ENCODE peak calls at places on chromosomes 16 and 17, in six cellular contexts. V, H, R, K, O and D are unnamed samples.

GRCh38 chr17:7374353-7374752 is 6.5 kb upstream of the TNK1 start:
- DNase-seq in V (no peak), H (no peak), R (no peak), K (no peak), O (no peak), D (no peak)

GRCh38 chr17:82241183-82241925 is 12.5 kb downstream of the SLC16A3 start:
- DNase-seq in V (no peak), H (no peak), R (peak; percentile 36), K (no peak), O (peak; percentile 81), D (no peak)

GRCh38 chr17:77634710-77635109 is 323.8 kb upstream of the TNRC6C start:
- DNase-seq in V (no peak), H (no peak), R (no peak), K (no peak), O (no peak), D (no peak)

GRCh38 chr17:49372428-49372827 is 10.4 kb upstream of the ZNF652 start:
- DNase-seq in V (no peak), H (no peak), R (no peak), K (no peak), O (no peak), D (no peak)

GRCh38 chr17:75810216-75810615 is 25.6 kb downstream of the UNK start:
- DNase-seq in V (no peak), H (no peak), R (no peak), K (no peak), O (no peak), D (no peak)

GRCh38 chr16:9033125-9033830 is 58.2 kb upstream of the HAPSTR1 start:
- DNase-seq in V (no peak), H (peak; percentile 18), R (peak; percentile 71), K (peak; percentile 28), O (peak; percentile 75), D (peak; percentile 23)

GRCh38 chr16:89737341-89738071 is 16.2 kb downstream of the ZNF276 start:
- DNase-seq in V (peak; percentile 76), H (no peak), R (no peak), K (no peak), O (no peak), D (no peak)

GRCh38 chr17:21213491-21214014 is 408 bp downstream of the TMEM11 start:
- DNase-seq in V (no peak), H (no peak), R (no peak), K (peak; percentile 61), O (peak; percentile 40), D (no peak)

GRCh38 chr16:81831722-81832126 is 52.6 kb downstream of the PLCG2 start:
- DNase-seq in V (no peak), H (no peak), R (no peak), K (no peak), O (no peak), D (no peak)

GRCh38 chr16:1906052-1906845 is 12.0 kb downstream of the HS3ST6 start:
- DNase-seq in V (no peak), H (peak; percentile 76), R (no peak), K (no peak), O (no peak), D (no peak)

GRCh38 chr16:73170587-73170986 is 122.7 kb upstream of the ZFHX3 start:
- DNase-seq in V (no peak), H (no peak), R (no peak), K (no peak), O (no peak), D (no peak)

GRCh38 chr17:36591434-36592315 is at the start of gene DHRS11:
- DNase-seq in V (peak; percentile 67), H (peak; percentile 85), R (peak; percentile 64), K (peak; percentile 89), O (peak; percentile 77), D (peak; percentile 42)

GRCh38 chr16:29854520-29855100 is 8.4 kb downstream of the CDIPT start:
- DNase-seq in V (no peak), H (no peak), R (no peak), K (no peak), O (no peak), D (no peak)

GRCh38 chr16:50160495-50161164 is 7.5 kb downstream of the TENT4B start:
- DNase-seq in V (peak; percentile 21), H (no peak), R (peak; percentile 41), K (no peak), O (peak; percentile 36), D (no peak)